ENCODE peak calls at places on chromosomes 2 and 18, in seven cellular contexts. O, U, N, I, T, P and A are unnamed samples.
A peak's percentile ranks its signal among the peaks of the same experiment; 100 is the strongest.

GRCh38 chr2:127675335-127676261 is at the start of gene LIMS2:
- DNase-seq in U (peak; percentile 85), O (no peak), P (no peak), T (no peak), I (no peak), N (no peak), A (peak; percentile 55)

GRCh38 chr2:125935559-125935958 is 720.4 kb upstream of the GYPC start:
- DNase-seq in I (no peak), N (no peak), U (no peak), O (no peak), P (no peak), T (no peak), A (no peak)

GRCh38 chr2:217062774-217063173 is 202.9 kb upstream of the TNP1 start:
- DNase-seq in O (no peak), N (no peak), I (no peak), U (no peak), P (no peak), T (no peak), A (no peak)

GRCh38 chr18:7177131-7177744 is 53.7 kb upstream of the LRRC30 start:
- DNase-seq in P (no peak), U (peak; percentile 86), I (peak; percentile 73), N (peak; percentile 45), O (no peak), T (no peak), A (peak; percentile 45)

GRCh38 chr2:218245214-218245613 is 15.6 kb upstream of the GPBAR1 start:
- DNase-seq in U (no peak), I (no peak), O (no peak), N (peak; percentile 54), T (no peak), P (no peak), A (no peak)

GRCh38 chr18:805008-805754 is 6.9 kb downstream of the YES1 start:
- DNase-seq in N (no peak), P (no peak), T (no peak), I (no peak), U (no peak), O (no peak), A (no peak)

GRCh38 chr2:236209535-236209934 is 41.3 kb upstream of the GBX2 start:
- DNase-seq in O (peak; percentile 27), N (no peak), U (no peak), I (no peak), P (no peak), T (no peak), A (no peak)

GRCh38 chr2:70941701-70942100 is 6.0 kb downstream of the ATP6V1B1 start:
- DNase-seq in P (no peak), O (no peak), T (no peak), U (no peak), I (no peak), N (no peak), A (no peak)

GRCh38 chr2:238936162-238937052 is 88.5 kb downstream of the TWIST2 start:
- DNase-seq in N (no peak), I (no peak), T (no peak), U (no peak), O (no peak), P (no peak), A (no peak)

GRCh38 chr2:7011376-7012083 is 94.3 kb downstream of the RNF144A start:
- DNase-seq in P (no peak), O (no peak), U (no peak), I (no peak), T (no peak), N (no peak), A (no peak)

GRCh38 chr2:45862843-45863242 is 211.4 kb downstream of the PRKCE start:
- DNase-seq in T (no peak), I (no peak), O (no peak), P (no peak), U (no peak), N (no peak), A (no peak)

GRCh38 chr18:13895505-13896033 is 19.8 kb downstream of the MC2R start:
- DNase-seq in N (no peak), I (no peak), U (no peak), T (no peak), P (no peak), O (no peak), A (no peak)

GRCh38 chr2:13021470-13021957 is 304.8 kb downstream of the TRIB2 start:
- DNase-seq in O (no peak), U (peak; percentile 34), I (no peak), N (no peak), T (no peak), P (no peak), A (no peak)

GRCh38 chr18:75477913-75478312 is 50.4 kb upstream of the SMIM21 start:
- DNase-seq in P (no peak), O (no peak), U (no peak), I (no peak), N (no peak), T (no peak), A (no peak)

GRCh38 chr2:136818839-136819238 is 53.5 kb downstream of the THSD7B start:
- DNase-seq in I (no peak), P (no peak), T (no peak), U (no peak), O (no peak), N (no peak), A (no peak)

GRCh38 chr18:36321636-36322407 is 24.3 kb downstream of the FHOD3 start:
- DNase-seq in T (no peak), U (no peak), P (no peak), I (no peak), O (no peak), N (no peak), A (no peak)

GRCh38 chr18:57811477-57812125 is 8.5 kb upstream of the ATP8B1 start:
- DNase-seq in I (no peak), P (no peak), N (peak; percentile 83), U (no peak), T (no peak), O (no peak), A (no peak)

GRCh38 chr2:27494284-27494943 is 586 bp downstream of the FNDC4 start:
- DNase-seq in P (no peak), O (no peak), N (peak; percentile 50), U (no peak), T (no peak), I (peak; percentile 77), A (no peak)

GRCh38 chr2:118061135-118061955 is 26.9 kb upstream of the INSIG2 start:
- DNase-seq in N (peak; percentile 52), T (peak; percentile 57), O (no peak), I (no peak), P (no peak), U (peak; percentile 2), A (peak; percentile 81)

GRCh38 chr2:206127656-206128055 is 31.6 kb downstream of the NDUFS1 start:
- DNase-seq in N (peak; percentile 39), P (no peak), O (no peak), U (no peak), T (no peak), I (no peak), A (no peak)

DNA sequence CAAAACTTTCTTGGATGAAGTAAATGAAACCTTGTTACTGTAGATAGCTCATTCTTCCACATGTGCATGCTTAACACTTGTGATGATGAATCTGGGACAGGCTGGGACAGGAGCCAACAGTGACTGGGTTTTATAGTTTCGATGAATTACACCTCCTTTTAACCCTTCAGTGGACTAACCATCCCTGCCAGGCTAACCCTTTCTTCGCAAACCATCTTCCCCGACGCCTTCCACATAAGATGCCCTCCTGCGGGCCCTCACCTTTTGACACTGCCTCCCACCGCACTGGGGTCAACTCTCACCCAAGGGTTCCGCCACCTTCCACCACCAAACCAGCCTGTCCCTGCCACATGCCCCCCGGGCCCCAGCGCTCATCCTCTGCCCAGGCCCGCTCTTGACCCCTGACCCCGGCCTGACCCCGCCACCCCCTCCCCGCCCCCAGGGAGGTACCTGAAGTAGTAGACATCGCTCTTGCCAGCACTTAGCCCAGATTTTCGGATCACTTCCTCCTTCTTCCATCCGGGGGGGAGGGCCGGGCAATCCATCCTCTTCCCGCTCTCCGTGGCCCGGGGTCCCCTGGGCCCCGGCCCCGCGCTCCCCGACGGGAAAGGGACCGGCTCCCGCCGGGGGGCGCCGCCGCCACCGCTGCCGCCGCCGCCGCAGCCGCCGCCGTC is 764 bp downstream of the MBD2 start:
- DNase-seq in N (no peak), O (peak; percentile 59), P (no peak), U (peak; percentile 40), I (peak; percentile 28), T (no peak), A (peak; percentile 46)
- TF ChIP-seq JUND in N (no peak), O (no peak), P (no peak), U (no peak), I (no peak), T (no peak), A (no peak)

GRCh38 chr18:31070206-31070605 is 27.7 kb upstream of the DSC3 start:
- DNase-seq in T (no peak), U (no peak), I (no peak), P (no peak), N (no peak), O (no peak), A (no peak)
- TF ChIP-seq JUND in T (no peak), U (no peak), I (no peak), P (no peak), N (no peak), O (no peak), A (no peak)

GRCh38 chr2:9355270-9355669 is 68.1 kb downstream of the ITGB1BP1 start:
- DNase-seq in O (no peak), P (no peak), N (no peak), U (no peak), I (no peak), T (no peak), A (no peak)
- TF ChIP-seq JUND in O (no peak), P (no peak), N (no peak), U (no peak), I (no peak), T (no peak), A (no peak)

DNA sequence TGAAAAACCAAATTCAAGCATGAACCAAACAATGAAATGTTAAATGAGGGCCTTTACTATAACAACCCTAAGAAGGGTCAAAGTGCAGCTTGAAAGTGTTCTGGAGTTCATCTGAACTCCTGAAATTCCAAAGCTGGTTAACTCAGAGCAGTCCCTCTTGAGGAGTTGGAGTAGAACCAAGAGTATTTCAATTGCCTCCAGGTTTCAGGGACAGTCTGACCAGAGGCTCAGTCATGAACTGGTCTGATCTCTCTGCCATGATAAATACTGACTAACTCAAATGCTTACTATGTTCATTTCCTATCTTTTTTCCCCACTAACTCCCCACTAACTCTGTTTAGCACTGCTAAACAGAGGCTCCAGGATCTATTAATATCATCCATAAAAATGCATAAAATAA is 2.7 kb downstream of the STARD7 start:
- DNase-seq in U (no peak), O (no peak), T (no peak), P (no peak), N (no peak), I (no peak), A (peak; percentile 13)
- TF ChIP-seq JUND in U (no peak), O (no peak), T (no peak), P (no peak), N (no peak), I (no peak), A (no peak)